ENCODE peak calls at places on chromosomes 1 and 21, in four cellular contexts. G, U, C and K are unnamed samples. For H3K9me3, the result is how much of the 10 kb centered on the place peaks cover.

GRCh38 chr1:112575154-112575804 is 43.7 kb downstream of the ST7L start:
- DNase-seq in U (peak), C (no peak), G (no peak), K (no peak)

GRCh38 chr1:11550664-11551283 is 71.8 kb downstream of the DISP3 start:
- DNase-seq in C (no peak), U (peak), G (peak), K (peak)

GRCh38 chr21:45869121-45870007 is 112.2 kb upstream of the COL6A1 start:
- DNase-seq in C (no peak), G (no peak), U (no peak), K (no peak)

GRCh38 chr1:20507564-20508410 is at the start of gene MUL1:
- DNase-seq in U (peak), G (peak), C (peak), K (peak)

GRCh38 chr1:12014141-12014981 is 4.9 kb upstream of the MIIP start:
- DNase-seq in C (no peak), G (no peak), U (no peak), K (no peak)

GRCh38 chr1:112515311-112516009 is 6.7 kb downstream of the WNT2B start:
- DNase-seq in U (no peak), G (no peak), C (no peak), K (no peak)

GRCh38 chr1:215992620-215993019 is 425.5 kb downstream of the KCTD3 start:
- DNase-seq in U (no peak), G (no peak), C (no peak), K (no peak)

GRCh38 chr1:15201849-15202551 is 45.0 kb upstream of the FHAD1 start:
- DNase-seq in C (no peak), U (no peak), G (no peak), K (no peak)

GRCh38 chr1:240765732-240766363 is 153.9 kb upstream of the GREM2 start:
- DNase-seq in C (no peak), U (peak), G (no peak), K (no peak)

DNA sequence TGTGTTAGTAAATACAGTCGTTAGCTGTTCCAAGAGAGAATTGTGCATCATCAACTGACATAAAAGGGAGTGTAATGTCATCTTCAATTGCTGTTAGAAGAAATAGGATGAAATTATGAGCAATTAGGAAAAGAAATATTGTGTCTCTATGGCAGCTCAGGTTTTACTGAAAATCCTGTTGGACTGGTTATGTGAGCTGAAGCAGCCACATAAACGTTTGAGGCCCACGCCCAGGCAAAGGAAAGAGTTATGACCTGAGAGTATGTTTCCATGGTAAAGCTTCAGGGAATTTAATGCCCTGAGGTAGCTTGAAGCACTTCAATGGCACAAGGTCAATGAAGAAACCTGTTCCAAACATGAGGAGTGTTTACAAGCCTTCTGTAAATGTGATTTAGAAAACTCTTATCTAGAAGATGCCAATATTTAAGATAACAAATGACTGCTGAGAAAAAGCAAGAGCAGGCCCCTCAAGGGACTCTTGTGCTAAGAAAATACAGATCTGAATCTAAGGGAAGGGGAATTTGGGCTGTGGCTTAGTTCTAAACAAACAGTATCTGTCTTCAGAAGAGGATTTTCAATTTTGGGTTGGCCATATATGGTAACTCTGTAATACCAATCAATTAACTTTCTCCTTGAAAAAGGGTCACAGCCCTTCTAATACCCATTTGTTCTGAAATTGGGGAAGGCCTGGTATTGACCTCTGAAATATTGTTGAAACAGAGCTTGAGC is 384.2 kb downstream of the SEC16B start:
- DNase-seq in C (no peak), U (no peak), G (no peak), K (no peak)
- H3K27ac ChIP-seq in C (no peak), U (no peak), G (no peak), K (no peak)

GRCh38 chr1:244375061-244375460 is 76.6 kb downstream of the ADSS2 start:
- DNase-seq in C (no peak), G (no peak), U (no peak), K (no peak)
- H3K9me3 ChIP-seq in C (under half), G (under half), U (under half), K (under half)

DNA sequence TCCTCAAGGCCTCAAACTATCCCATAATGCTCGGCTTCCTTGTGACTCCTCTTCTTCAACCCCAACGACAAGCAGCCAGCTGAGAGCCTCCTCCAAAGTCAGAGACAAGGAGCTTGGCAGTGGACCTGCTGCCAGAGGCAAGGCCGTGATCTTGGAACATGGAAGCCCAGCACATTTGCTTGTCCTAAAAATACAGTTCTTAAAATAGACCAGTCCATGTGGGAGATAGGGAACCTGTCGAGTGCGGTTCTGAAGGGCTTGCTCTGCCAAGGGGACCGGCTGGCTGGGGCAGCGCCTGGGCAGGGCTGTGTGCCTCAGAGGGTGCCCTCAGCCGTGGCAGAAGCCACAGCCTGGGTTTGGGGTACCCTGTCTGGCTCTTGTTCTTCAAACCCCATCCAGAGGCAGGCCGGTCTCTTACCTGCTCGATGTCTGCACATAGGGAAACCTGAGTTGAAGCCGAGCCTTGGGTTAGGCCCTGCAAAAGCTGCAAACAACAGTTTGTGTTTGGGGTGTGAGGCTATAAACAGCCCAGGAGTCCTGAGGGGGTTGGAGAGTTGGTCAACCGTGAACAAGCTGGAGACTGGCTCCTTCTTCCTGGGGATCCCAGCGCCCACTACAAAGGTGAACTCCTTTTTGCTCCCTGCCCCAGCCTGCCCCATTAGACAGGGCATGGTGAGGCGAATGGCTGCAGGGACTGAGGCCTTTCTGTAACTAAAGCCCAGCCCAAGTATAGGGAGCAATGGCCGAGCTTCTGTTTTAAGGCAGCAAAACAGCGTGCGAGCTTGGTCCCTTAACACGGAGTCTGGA is 228.8 kb downstream of the CAMTA1 start:
- DNase-seq in U (no peak), G (no peak), C (no peak), K (no peak)
- H3K27ac ChIP-seq in U (no peak), G (no peak), C (no peak), K (no peak)

DNA sequence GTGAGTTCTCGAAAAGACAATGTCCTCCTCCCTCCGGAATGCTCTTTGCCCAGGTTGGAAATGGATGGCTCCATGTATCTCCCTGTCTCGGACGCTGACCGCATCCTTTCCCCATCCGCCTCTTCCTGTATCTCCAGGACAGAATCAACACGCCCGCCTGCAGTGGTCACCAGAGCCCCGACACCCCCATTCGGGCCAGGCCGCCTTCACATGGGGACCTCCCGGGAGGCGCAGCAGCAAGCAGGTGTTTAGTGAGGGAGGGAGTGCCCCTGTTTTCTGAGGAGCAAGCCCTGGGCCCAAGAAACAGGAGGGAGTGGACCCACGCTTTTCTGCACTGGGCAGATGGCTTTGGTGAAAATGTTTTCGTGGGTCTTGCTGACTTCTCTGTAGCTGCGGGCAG is 83.5 kb upstream of the TTC34 start:
- DNase-seq in C (no peak), G (no peak), U (no peak), K (no peak)
- H3K9me3 ChIP-seq in C (under half), G (under half), U (half or more), K (under half)

GRCh38 chr1:33393524-33393923 is 37.4 kb downstream of the PHC2 start:
- DNase-seq in C (no peak), U (no peak), G (no peak), K (no peak)
- H3K27ac ChIP-seq in C (no peak), U (no peak), G (no peak), K (no peak)

GRCh38 chr1:49527606-49528305 is 496.0 kb downstream of the AGBL4 start:
- DNase-seq in G (no peak), C (no peak), U (no peak), K (no peak)
- H3K9me3 ChIP-seq in G (under half), C (under half), U (under half), K (under half)

GRCh38 chr1:205797122-205797521 is 15.9 kb downstream of the SLC41A1 start:
- DNase-seq in C (no peak), G (no peak), U (no peak), K (no peak)

GRCh38 chr1:205800470-205800869 is 12.5 kb downstream of the SLC41A1 start:
- DNase-seq in U (no peak), G (no peak), C (no peak), K (no peak)

GRCh38 chr1:205802060-205802459 is 10.9 kb downstream of the SLC41A1 start:
- DNase-seq in G (no peak), U (no peak), C (no peak), K (no peak)

GRCh38 chr1:205800973-205801703 is 11.9 kb downstream of the SLC41A1 start:
- DNase-seq in C (no peak), G (no peak), U (no peak), K (no peak)

GRCh38 chr1:205798577-205798976 is 14.4 kb downstream of the SLC41A1 start:
- DNase-seq in C (no peak), U (no peak), G (no peak), K (peak)
- H3K27ac ChIP-seq in C (no peak), U (no peak), G (no peak), K (no peak)

DNA sequence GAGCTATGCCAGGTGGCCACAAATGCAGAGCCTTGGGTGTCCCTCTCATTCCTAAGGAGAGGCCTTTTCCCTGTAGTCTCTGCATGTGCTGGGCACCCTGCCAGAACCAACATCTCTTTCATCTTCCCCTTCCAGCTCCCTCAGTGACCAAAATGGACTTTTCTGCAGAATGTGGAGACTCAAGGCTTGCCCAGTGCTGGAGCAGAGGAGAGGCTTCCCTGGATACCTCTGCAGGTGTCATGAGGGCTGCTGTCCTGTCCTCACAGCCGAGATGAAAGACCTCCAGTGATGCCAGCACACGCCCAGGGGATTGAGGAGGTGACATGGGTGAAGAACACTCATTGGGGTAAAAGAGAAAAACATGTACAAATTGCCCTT is 347.0 kb upstream of the AJAP1 start:
- DNase-seq in C (no peak), U (no peak), G (no peak), K (no peak)
- H3K9me3 ChIP-seq in C (under half), U (half or more), G (under half), K (under half)